ENCODE peak calls at places on chromosomes 5 and 9, in four cellular contexts. L is K562, W is GM12878, E is HepG2. F is an unnamed sample.

GRCh38 chr5:180521101-180521500 is 26.9 kb downstream of the CNOT6 start:
- DNase-seq in W (no peak), E (no peak), L (no peak), F (no peak)

GRCh38 chr9:68530618-68531017 is 10.1 kb downstream of the TMEM252 start:
- DNase-seq in L (no peak), W (no peak), E (peak; percentile 80), F (no peak)

GRCh38 chr9:124126571-124127289 is 115.2 kb downstream of the LHX2 start:
- DNase-seq in W (peak; percentile 43), E (peak; percentile 56), L (peak; percentile 78), F (peak; percentile 67)

GRCh38 chr5:155098433-155098832 is 84.9 kb downstream of the KIF4B start:
- DNase-seq in W (no peak), L (no peak), E (no peak), F (no peak)

GRCh38 chr5:151676719-151677118 is 10.0 kb downstream of the SPARC start:
- DNase-seq in W (no peak), E (no peak), L (no peak), F (peak; percentile 81)

GRCh38 chr5:439181-439580 is 3.8 kb upstream of the EXOC3 start:
- DNase-seq in L (no peak), W (no peak), E (no peak), F (no peak)

GRCh38 chr5:124194282-124194681 is 552.2 kb downstream of the ZNF608 start:
- DNase-seq in E (no peak), L (no peak), W (no peak), F (no peak)

GRCh38 chr5:154923441-154924430 is 14.3 kb downstream of the GEMIN5 start:
- DNase-seq in W (no peak), L (no peak), E (no peak), F (no peak)

GRCh38 chr9:110092792-110093191 is 115.2 kb downstream of the C9orf152 start:
- DNase-seq in L (peak; percentile 29), E (no peak), W (no peak), F (no peak)

GRCh38 chr9:110095238-110095637 is 112.7 kb downstream of the C9orf152 start:
- DNase-seq in W (no peak), E (no peak), L (no peak), F (no peak)

GRCh38 chr9:110093417-110093816 is 114.5 kb downstream of the C9orf152 start:
- DNase-seq in W (no peak), E (no peak), L (no peak), F (no peak)

GRCh38 chr9:110093871-110094270 is 114.1 kb downstream of the C9orf152 start:
- DNase-seq in E (no peak), L (no peak), W (no peak), F (no peak)

DNA sequence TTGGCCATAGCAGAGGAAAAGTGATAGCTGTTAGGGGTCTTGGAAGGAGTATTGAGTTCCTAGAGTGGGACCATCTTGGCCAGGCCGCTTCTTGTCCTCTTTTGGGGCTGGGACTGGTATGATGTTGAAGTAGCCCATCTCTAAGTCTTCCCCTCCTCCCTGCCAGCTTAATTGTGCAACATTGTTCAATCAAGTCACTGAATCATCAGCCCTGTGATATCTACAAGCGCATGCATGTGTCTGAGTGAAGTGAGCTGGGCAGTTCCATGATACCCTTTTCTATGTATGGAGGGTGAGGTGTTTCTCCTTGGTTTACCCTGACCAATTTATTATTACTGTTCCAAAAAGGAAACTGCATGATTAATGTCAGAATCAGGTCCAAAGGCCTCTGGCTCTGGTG is 112.2 kb downstream of the C9orf152 start:
- DNase-seq in L (no peak), E (no peak), W (no peak), F (no peak)
- H4K20me1 ChIP-seq in L (no peaks in the 10 kb centered on the region), E (no peaks in the 10 kb centered on the region), W (peaks cover 5% of the 10 kb centered on the region), F (peaks cover 9% of the 10 kb centered on the region)

DNA sequence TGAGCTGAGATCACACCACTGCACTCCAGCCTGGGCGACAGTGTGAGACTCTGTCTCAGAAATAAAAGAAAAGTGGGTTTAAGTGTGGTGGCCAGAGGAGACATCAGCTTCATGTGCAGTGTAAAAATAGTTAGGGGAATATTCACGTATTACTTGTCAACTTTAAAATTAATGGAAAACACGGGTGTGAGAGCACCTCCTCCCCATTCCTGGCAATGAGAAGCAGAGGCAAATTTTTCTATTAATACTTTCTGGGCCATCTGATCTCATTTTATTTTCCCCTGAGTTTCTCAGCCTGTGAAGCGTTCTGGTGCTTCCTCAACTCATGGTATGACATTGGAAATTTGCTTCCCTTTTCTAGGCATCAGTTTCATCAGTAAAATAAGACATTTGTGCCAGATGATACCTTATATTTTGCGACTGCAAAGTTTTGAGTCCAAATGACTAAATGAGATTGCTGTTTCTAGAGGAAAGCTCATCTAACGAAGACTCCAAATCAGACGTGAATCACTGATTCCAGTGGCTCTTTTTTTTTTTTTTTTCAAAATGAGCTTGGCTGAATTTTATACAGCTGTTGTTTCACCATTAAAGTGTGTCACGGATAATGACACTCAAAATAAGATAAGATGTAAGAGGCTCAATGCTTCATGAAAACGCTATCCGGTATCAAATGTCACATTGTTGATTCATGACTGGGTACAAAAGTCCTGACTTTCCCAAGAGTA is 104.6 kb downstream of the MSX2 start:
- DNase-seq in W (no peak), L (no peak), E (no peak), F (no peak)
- TF ChIP-seq MYC in W (no peak), L (no peak), E (no peak), F (no peak)

DNA sequence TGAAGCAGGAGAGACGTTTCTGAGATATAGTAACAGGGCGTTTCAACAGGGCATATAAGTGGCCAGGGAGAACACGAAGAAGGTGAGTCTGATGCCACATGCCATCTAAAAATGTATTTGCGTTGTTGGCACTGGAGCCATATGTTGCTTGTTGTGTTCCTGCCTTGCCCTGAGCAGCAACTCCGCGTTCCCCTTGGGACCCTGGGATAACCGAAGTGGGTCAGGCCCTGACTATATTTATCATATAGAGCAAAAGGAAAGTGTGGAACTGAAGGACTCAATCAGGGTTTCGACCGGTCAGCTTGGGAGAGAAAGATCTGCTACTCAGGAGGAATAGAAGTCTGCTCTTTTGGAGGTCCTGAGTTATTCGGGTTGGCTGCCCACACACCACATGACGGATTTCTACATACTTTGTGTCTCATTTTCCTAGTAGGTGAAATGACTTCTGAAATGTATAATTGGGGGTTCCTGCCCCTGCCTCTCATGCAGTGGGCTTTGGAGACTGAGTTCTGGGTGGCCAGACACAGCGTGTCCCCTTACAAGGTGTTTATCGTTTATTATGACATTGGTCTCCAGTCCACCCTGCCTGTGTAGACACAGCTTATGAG is 3.0 kb downstream of the STC2 start:
- DNase-seq in W (no peak), L (no peak), E (no peak), F (no peak)
- H4K20me1 ChIP-seq in W (no peaks in the 10 kb centered on the region), L (no peaks in the 10 kb centered on the region), E (peaks cover 56% of the 10 kb centered on the region), F (no peaks in the 10 kb centered on the region)

GRCh38 chr9:73880101-73880500 is 617.0 kb upstream of the RORB start:
- DNase-seq in E (no peak), W (no peak), L (no peak), F (no peak)
- TF ChIP-seq MYC in E (no peak), W (no peak), L (no peak), F (no peak)

GRCh38 chr9:136242908-136243525 is 2.6 kb downstream of the QSOX2 start:
- DNase-seq in W (peak; percentile 11), E (no peak), L (no peak), F (no peak)

GRCh38 chr9:136239963-136240330 is 5.7 kb downstream of the QSOX2 start:
- DNase-seq in E (no peak), L (no peak), W (peak; percentile 23), F (no peak)

GRCh38 chr9:136242248-136242647 is 3.4 kb downstream of the QSOX2 start:
- DNase-seq in W (no peak), E (no peak), L (no peak), F (no peak)

GRCh38 chr9:136240941-136241340 is 4.7 kb downstream of the QSOX2 start:
- DNase-seq in L (no peak), E (no peak), W (no peak), F (no peak)

GRCh38 chr9:136241540-136241939 is 4.1 kb downstream of the QSOX2 start:
- DNase-seq in E (no peak), W (no peak), L (no peak), F (no peak)
- H4K20me1 ChIP-seq in E (peaks cover 61% of the 10 kb centered on the region), W (peaks cover 4% of the 10 kb centered on the region), L (peaks cover 50% of the 10 kb centered on the region), F (no peaks in the 10 kb centered on the region)

GRCh38 chr9:134316444-134317160 is 9.7 kb upstream of the RXRA start:
- DNase-seq in L (peak; percentile 52), E (no peak), W (peak; percentile 23), F (no peak)
- TF ChIP-seq MYC in L (no peak), E (no peak), W (no peak), F (no peak)

GRCh38 chr5:132481243-132482211 is 9.0 kb downstream of the IRF1 start:
- DNase-seq in E (no peak), L (no peak), W (no peak), F (no peak)

GRCh38 chr5:132480546-132481242 is 9.9 kb downstream of the IRF1 start:
- DNase-seq in L (no peak), E (no peak), W (no peak), F (no peak)

GRCh38 chr5:132484386-132484715 is 6.2 kb downstream of the IRF1 start:
- DNase-seq in L (no peak), E (no peak), W (no peak), F (no peak)

GRCh38 chr5:132483661-132484385 is 6.8 kb downstream of the IRF1 start:
- DNase-seq in W (no peak), L (no peak), E (no peak), F (no peak)

GRCh38 chr5:132483101-132483500 is 7.5 kb downstream of the IRF1 start:
- DNase-seq in W (no peak), E (no peak), L (no peak), F (no peak)
- H4K20me1 ChIP-seq in W (peaks cover 30% of the 10 kb centered on the region), E (no peaks in the 10 kb centered on the region), L (no peaks in the 10 kb centered on the region), F (no peaks in the 10 kb centered on the region)

DNA sequence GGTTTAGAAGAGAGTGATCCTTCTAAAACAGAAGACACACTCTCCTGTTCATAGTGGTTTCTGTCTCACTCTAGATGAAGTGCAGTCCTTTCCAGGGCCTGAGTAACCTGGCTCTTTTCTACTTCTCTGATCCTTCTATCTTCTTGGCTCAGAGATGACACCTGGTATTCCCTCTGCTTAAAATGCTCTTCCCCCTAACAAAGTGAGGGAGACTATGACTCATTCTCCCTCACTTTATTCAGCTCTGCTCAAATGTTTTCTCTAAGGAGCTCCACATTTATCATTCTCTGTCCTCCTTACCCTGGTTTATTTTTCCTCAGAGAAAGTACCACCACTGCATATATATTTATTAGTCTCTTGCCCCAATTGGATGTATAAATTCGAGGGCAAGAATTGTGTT is 24.6 kb downstream of the TUT7 start:
- DNase-seq in L (no peak), W (no peak), E (no peak), F (no peak)
- TF ChIP-seq MYC in L (no peak), W (no peak), E (no peak), F (no peak)

GRCh38 chr5:141565826-141566575 is 52.8 kb downstream of the DIAPH1 start:
- DNase-seq in E (no peak), W (no peak), L (no peak), F (no peak)
- H4K20me1 ChIP-seq in E (no peaks in the 10 kb centered on the region), W (no peaks in the 10 kb centered on the region), L (no peaks in the 10 kb centered on the region), F (no peaks in the 10 kb centered on the region)

F was measured in endothelial cell of umbilical vein.